ENCODE peak calls at places on chromosomes 16 and 17, in ten cellular contexts. R is fibroblast of lung, U is testis, E is lower leg skin, D is AG04449, N is epithelial cell of esophagus, A is Panc1, B is cardiac muscle cell, W is AG04450, G is GM12878. P is an unnamed sample.
A peak's percentile ranks its signal among the peaks of the same experiment; 100 is the strongest.

GRCh38 chr16:22969567-22969966 is 155.6 kb downstream of the HS3ST2 start:
- DNase-seq in R (no peak), U (no peak), E (no peak), D (no peak), N (peak; percentile 57), A (no peak), B (no peak), W (no peak), G (no peak), P (peak; percentile 75)

GRCh38 chr17:59505610-59506276 is 59.7 kb upstream of the DHX40 start:
- DNase-seq in R (no peak), U (no peak), E (peak; percentile 45), D (no peak), N (peak; percentile 92), A (no peak), B (no peak), W (no peak), G (no peak), P (peak; percentile 65)

GRCh38 chr17:43402567-43402966 is 3.8 kb downstream of the ARL4D start:
- DNase-seq in R (no peak), U (no peak), E (no peak), D (no peak), N (no peak), A (no peak), B (no peak), W (no peak), G (no peak), P (no peak)

GRCh38 chr17:44759096-44759915 is 518 bp downstream of the ADAM11 start:
- DNase-seq in R (no peak), U (no peak), E (no peak), D (no peak), N (no peak), A (no peak), B (no peak), W (no peak), G (no peak), P (no peak)

GRCh38 chr17:39177256-39177655 is 11.3 kb upstream of the ARL5C start:
- DNase-seq in R (no peak), U (peak; percentile 60), E (no peak), D (no peak), N (no peak), A (no peak), B (peak; percentile 34), W (no peak), G (no peak), P (no peak)

GRCh38 chr17:16430650-16431049 is 15.3 kb downstream of the TRPV2 start:
- DNase-seq in R (no peak), U (no peak), E (no peak), D (no peak), N (no peak), A (no peak), B (no peak), W (no peak), G (no peak), P (no peak)

GRCh38 chr17:59839646-59840328 is 53.0 kb downstream of the TUBD1 start:
- DNase-seq in R (peak; percentile 60), U (peak; percentile 41), E (no peak), D (no peak), N (no peak), A (no peak), B (peak; percentile 71), W (no peak), G (no peak), P (no peak)

GRCh38 chr17:80650751-80651173 is 106.1 kb downstream of the RPTOR start:
- DNase-seq in R (no peak), U (no peak), E (no peak), D (no peak), N (no peak), A (no peak), B (no peak), W (no peak), G (no peak), P (no peak)

GRCh38 chr16:30028438-30029093 is 2.5 kb downstream of the TLCD3B start:
- DNase-seq in R (no peak), U (peak; percentile 37), E (no peak), D (no peak), N (peak; percentile 29), A (no peak), B (peak; percentile 30), W (no peak), G (no peak), P (no peak)

GRCh38 chr17:16915752-16916556 is 56.0 kb downstream of the TNFRSF13B start:
- DNase-seq in R (peak; percentile 5), U (peak; percentile 33), E (peak; percentile 84), D (no peak), N (peak; percentile 58), A (no peak), B (peak; percentile 57), W (peak; percentile 4), G (peak; percentile 17), P (peak; percentile 50)

GRCh38 chr16:50593410-50594139 is 45.4 kb downstream of the NKD1 start:
- DNase-seq in R (peak; percentile 36), U (no peak), E (no peak), D (no peak), N (no peak), A (no peak), B (peak; percentile 59), W (no peak), G (no peak), P (no peak)

GRCh38 chr17:47692895-47693666 is 880 bp upstream of the TBKBP1 start:
- DNase-seq in R (no peak), U (no peak), E (peak; percentile 81), D (no peak), N (no peak), A (no peak), B (no peak), W (no peak), G (no peak), P (no peak)

GRCh38 chr17:47693667-47694017 is 319 bp upstream of the TBKBP1 start:
- DNase-seq in R (no peak), U (no peak), E (peak; percentile 89), D (no peak), N (no peak), A (no peak), B (no peak), W (no peak), G (no peak), P (no peak)

GRCh38 chr17:47690121-47690520 is 3.8 kb upstream of the TBKBP1 start:
- DNase-seq in R (no peak), U (no peak), E (no peak), D (no peak), N (no peak), A (no peak), B (no peak), W (no peak), G (no peak), P (no peak)

GRCh38 chr17:47694018-47694817 is at the start of gene TBKBP1:
- DNase-seq in R (peak; percentile 77), U (peak; percentile 70), E (no peak), D (no peak), N (no peak), A (no peak), B (peak; percentile 81), W (no peak), G (no peak), P (no peak)

GRCh38 chr17:47692137-47692894 is 1.6 kb upstream of the TBKBP1 start:
- DNase-seq in R (no peak), U (no peak), E (peak; percentile 58), D (no peak), N (no peak), A (no peak), B (no peak), W (no peak), G (no peak), P (no peak)
- H3K4me3 ChIP-seq in R (no peak overlapping the region), U (no peak overlapping the region), E (no peak overlapping the region), D (no peak overlapping the region), N (no peak overlapping the region), A (no peak overlapping the region), B (no peak overlapping the region), W (no peak overlapping the region), G (no peak overlapping the region), P (no peak overlapping the region)

DNA sequence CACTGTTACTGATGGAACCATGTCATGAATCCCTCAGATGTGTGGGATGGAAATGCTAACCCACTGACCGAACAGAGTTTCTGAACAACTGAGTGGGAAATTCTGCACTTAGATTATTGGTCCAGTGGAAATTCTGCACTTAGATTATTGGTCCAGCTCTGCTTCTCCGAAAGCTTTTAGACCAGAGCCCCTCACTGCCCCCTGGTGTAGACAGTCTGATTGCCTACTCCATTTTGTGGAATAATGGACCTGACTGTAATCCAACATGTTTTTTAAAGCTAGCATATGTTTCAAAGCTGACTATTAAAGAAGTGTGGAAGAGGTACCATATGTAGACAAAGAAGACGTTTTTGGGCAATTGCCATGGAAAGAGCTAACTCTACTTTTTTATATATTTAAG is 50.3 kb upstream of the TBX2 start:
- DNase-seq in R (no peak), U (no peak), E (no peak), D (no peak), N (no peak), A (no peak), B (no peak), W (no peak), G (no peak), P (no peak)
- TF ChIP-seq CTCF in R (peak; percentile 20), U (no peak), E (no peak), D (peak; percentile 11), N (no peak), A (no peak), B (peak; percentile 29), W (peak; percentile 36), G (no peak), P (no peak)

GRCh38 chr17:65699459-65699858 is 138.0 kb upstream of the AXIN2 start:
- DNase-seq in R (no peak), U (no peak), E (no peak), D (no peak), N (no peak), A (no peak), B (no peak), W (no peak), G (no peak), P (no peak)

GRCh38 chr17:65694601-65695000 is 133.2 kb upstream of the AXIN2 start:
- DNase-seq in R (peak; percentile 50), U (no peak), E (no peak), D (no peak), N (no peak), A (no peak), B (peak; percentile 54), W (no peak), G (no peak), P (no peak)

GRCh38 chr17:65697661-65698060 is 136.2 kb upstream of the AXIN2 start:
- DNase-seq in R (no peak), U (no peak), E (no peak), D (no peak), N (no peak), A (no peak), B (no peak), W (no peak), G (no peak), P (no peak)

GRCh38 chr17:65698381-65699061 is 137.1 kb upstream of the AXIN2 start:
- DNase-seq in R (peak; percentile 63), U (no peak), E (no peak), D (no peak), N (peak; percentile 3), A (no peak), B (peak; percentile 93), W (peak; percentile 34), G (no peak), P (peak; percentile 35)

GRCh38 chr17:65696739-65697394 is 135.4 kb upstream of the AXIN2 start:
- DNase-seq in R (peak; percentile 33), U (no peak), E (no peak), D (peak; percentile 14), N (no peak), A (no peak), B (peak; percentile 66), W (no peak), G (no peak), P (no peak)
- H3K4me3 ChIP-seq in R (no peak overlapping the region), U (no peak overlapping the region), E (no peak overlapping the region), D (no peak overlapping the region), N (no peak overlapping the region), A (no peak overlapping the region), B (no peak overlapping the region), W (no peak overlapping the region), G (no peak overlapping the region), P (no peak overlapping the region)

GRCh38 chr17:81808778-81809555 is 5.0 kb downstream of the GCGR start:
- DNase-seq in R (no peak), U (no peak), E (no peak), D (no peak), N (no peak), A (no peak), B (no peak), W (no peak), G (no peak), P (no peak)
- TF ChIP-seq CTCF in R (no peak), U (no peak), E (no peak), D (no peak), N (no peak), A (no peak), B (no peak), W (no peak), G (peak; percentile 15), P (no peak)